ENCODE peak calls at places on chromosomes 6 and 20, in four cellular contexts. Q is lung microvascular endothelial cell, Z is natural killer cell, X is tibial artery. I is an unnamed sample.

GRCh38 chr20:5677389-5677788 is 72.8 kb upstream of the SHLD1 start:
- DNase-seq in Z (no peak), Q (no peak), X (no peak), I (no peak)

GRCh38 chr6:139392834-139393233 is 18.4 kb upstream of the CITED2 start:
- DNase-seq in Z (no peak), Q (no peak), X (no peak), I (no peak)

GRCh38 chr6:53829698-53830221 is 35.0 kb downstream of the LRRC1 start:
- DNase-seq in X (no peak), Z (no peak), Q (no peak), I (no peak)

GRCh38 chr20:32236048-32236533 is 28.4 kb downstream of the POFUT1 start:
- DNase-seq in X (no peak), Z (no peak), Q (no peak), I (no peak)

GRCh38 chr6:162684961-162685360 is 42.6 kb downstream of the PRKN start:
- DNase-seq in X (no peak), Z (no peak), Q (no peak), I (no peak)

GRCh38 chr6:139519571-139520031 is 145.2 kb upstream of the CITED2 start:
- DNase-seq in Q (no peak), Z (no peak), X (no peak), I (no peak)

GRCh38 chr6:149755300-149756260 is 6.0 kb downstream of the PCMT1 start:
- DNase-seq in Z (no peak), Q (peak), X (no peak), I (no peak)

GRCh38 chr6:52139985-52140680 is 46.0 kb upstream of the IL17A start:
- DNase-seq in X (no peak), Z (no peak), Q (no peak), I (no peak)

GRCh38 chr6:73710470-73710869 is 14.5 kb downstream of the CD109 start:
- DNase-seq in X (no peak), Z (no peak), Q (peak), I (no peak)

GRCh38 chr6:35146453-35146852 is 5.3 kb upstream of the TCP11 start:
- DNase-seq in Z (no peak), Q (peak), X (peak), I (no peak)

GRCh38 chr20:56517641-56518040 is 6.9 kb upstream of the FAM209A start:
- DNase-seq in Z (no peak), Q (no peak), X (no peak), I (peak)

GRCh38 chr20:42530855-42531674 is 658.6 kb downstream of the PTPRT start:
- DNase-seq in Q (no peak), Z (no peak), X (no peak), I (no peak)

GRCh38 chr6:65631711-65632110 is 75.3 kb downstream of the EYS start:
- DNase-seq in X (no peak), Z (no peak), Q (no peak), I (no peak)

GRCh38 chr20:22556565-22557056 is 27.8 kb downstream of the FOXA2 start:
- DNase-seq in X (no peak), Q (no peak), Z (no peak), I (no peak)

GRCh38 chr6:152585236-152585635 is 51.9 kb downstream of the SYNE1 start:
- DNase-seq in X (no peak), Q (no peak), Z (no peak), I (no peak)

GRCh38 chr20:34549291-34549928 is 9.1 kb upstream of the MAP1LC3A start:
- DNase-seq in Q (peak), X (no peak), Z (no peak), I (no peak)

GRCh38 chr6:119461187-119461586 is 111.6 kb upstream of the MAN1A1 start:
- DNase-seq in X (no peak), Z (no peak), Q (no peak), I (no peak)

GRCh38 chr6:95352064-95352463 is 225.3 kb upstream of the MANEA start:
- DNase-seq in Q (no peak), X (no peak), Z (no peak), I (no peak)